ENCODE peak calls at places on chromosomes 12 and 14, in eight cellular contexts. One of them, this sample, is unnamed.

GRCh38 chr12:28104893-28105864 is 85.1 kb upstream of the CCDC91 start:
- DNase-seq in GM13976: no peak
- DNase-seq in PC-3: no peak
- DNase-seq in thyroid gland: no peak
- DNase-seq in nephron progenitor cell: no peak
- DNase-seq in upper lobe of right lung: no peak
- DNase-seq in ovary: no peak
- DNase-seq in activated CD8-positive, alpha-beta T cell treated with anti-CD3 and anti-CD28 coated beads for 36 hours: no peak
- DNase-seq in this sample: no peak

GRCh38 chr12:28222081-28222700 is 31.9 kb downstream of the CCDC91 start:
- DNase-seq in GM13976: no peak
- DNase-seq in PC-3: no peak
- DNase-seq in thyroid gland: no peak
- DNase-seq in nephron progenitor cell: no peak
- DNase-seq in upper lobe of right lung: no peak
- DNase-seq in ovary: no peak
- DNase-seq in activated CD8-positive, alpha-beta T cell treated with anti-CD3 and anti-CD28 coated beads for 36 hours: peak
- DNase-seq in this sample: no peak

GRCh38 chr14:54610051-54610977 is 43.4 kb downstream of the SAMD4A start:
- DNase-seq in GM13976: no peak
- DNase-seq in PC-3: no peak
- DNase-seq in thyroid gland: no peak
- DNase-seq in nephron progenitor cell: no peak
- DNase-seq in upper lobe of right lung: no peak
- DNase-seq in ovary: no peak
- DNase-seq in activated CD8-positive, alpha-beta T cell treated with anti-CD3 and anti-CD28 coated beads for 36 hours: no peak
- DNase-seq in this sample: no peak

GRCh38 chr14:105420141-105420975 is 731 bp downstream of the MTA1 start:
- DNase-seq in GM13976: peak
- DNase-seq in PC-3: no peak
- DNase-seq in thyroid gland: no peak
- DNase-seq in nephron progenitor cell: no peak
- DNase-seq in upper lobe of right lung: peak
- DNase-seq in ovary: no peak
- DNase-seq in activated CD8-positive, alpha-beta T cell treated with anti-CD3 and anti-CD28 coated beads for 36 hours: peak
- DNase-seq in this sample: peak

GRCh38 chr12:19643635-19644034 is 204.3 kb downstream of the AEBP2 start:
- DNase-seq in GM13976: no peak
- DNase-seq in PC-3: peak
- DNase-seq in thyroid gland: peak
- DNase-seq in nephron progenitor cell: no peak
- DNase-seq in upper lobe of right lung: no peak
- DNase-seq in ovary: peak
- DNase-seq in activated CD8-positive, alpha-beta T cell treated with anti-CD3 and anti-CD28 coated beads for 36 hours: no peak
- DNase-seq in this sample: no peak

GRCh38 chr12:121167232-121167820 is 34.6 kb downstream of the P2RX7 start:
- DNase-seq in GM13976: no peak
- DNase-seq in PC-3: no peak
- DNase-seq in thyroid gland: no peak
- DNase-seq in nephron progenitor cell: no peak
- DNase-seq in upper lobe of right lung: no peak
- DNase-seq in ovary: no peak
- DNase-seq in activated CD8-positive, alpha-beta T cell treated with anti-CD3 and anti-CD28 coated beads for 36 hours: no peak
- DNase-seq in this sample: no peak

GRCh38 chr12:117807355-117807754 is 161.4 kb downstream of the KSR2 start:
- DNase-seq in GM13976: no peak
- DNase-seq in PC-3: no peak
- DNase-seq in thyroid gland: no peak
- DNase-seq in nephron progenitor cell: no peak
- DNase-seq in upper lobe of right lung: no peak
- DNase-seq in ovary: no peak
- DNase-seq in activated CD8-positive, alpha-beta T cell treated with anti-CD3 and anti-CD28 coated beads for 36 hours: no peak
- DNase-seq in this sample: no peak

GRCh38 chr14:22594156-22594716 is 3.9 kb upstream of the ABHD4 start:
- DNase-seq in GM13976: no peak
- DNase-seq in PC-3: no peak
- DNase-seq in thyroid gland: no peak
- DNase-seq in nephron progenitor cell: no peak
- DNase-seq in upper lobe of right lung: no peak
- DNase-seq in ovary: no peak
- DNase-seq in activated CD8-positive, alpha-beta T cell treated with anti-CD3 and anti-CD28 coated beads for 36 hours: no peak
- DNase-seq in this sample: no peak

GRCh38 chr12:115504241-115504941 is 773.1 kb downstream of the MED13L start:
- DNase-seq in GM13976: peak
- DNase-seq in PC-3: no peak
- DNase-seq in thyroid gland: no peak
- DNase-seq in nephron progenitor cell: no peak
- DNase-seq in upper lobe of right lung: no peak
- DNase-seq in ovary: no peak
- DNase-seq in activated CD8-positive, alpha-beta T cell treated with anti-CD3 and anti-CD28 coated beads for 36 hours: no peak
- DNase-seq in this sample: peak

GRCh38 chr12:52715416-52715815 is 12.1 kb upstream of the KRT77 start:
- DNase-seq in GM13976: no peak
- DNase-seq in PC-3: peak
- DNase-seq in thyroid gland: peak
- DNase-seq in nephron progenitor cell: peak
- DNase-seq in upper lobe of right lung: peak
- DNase-seq in ovary: no peak
- DNase-seq in activated CD8-positive, alpha-beta T cell treated with anti-CD3 and anti-CD28 coated beads for 36 hours: peak
- DNase-seq in this sample: no peak

GRCh38 chr14:105281354-105282097 is 19.3 kb downstream of the BRF1 start:
- DNase-seq in GM13976: no peak
- DNase-seq in PC-3: peak
- DNase-seq in thyroid gland: peak
- DNase-seq in nephron progenitor cell: peak
- DNase-seq in upper lobe of right lung: no peak
- DNase-seq in ovary: no peak
- DNase-seq in activated CD8-positive, alpha-beta T cell treated with anti-CD3 and anti-CD28 coated beads for 36 hours: peak
- DNase-seq in this sample: peak

GRCh38 chr12:19620222-19620621 is 180.9 kb downstream of the AEBP2 start:
- DNase-seq in GM13976: no peak
- DNase-seq in PC-3: peak
- DNase-seq in thyroid gland: no peak
- DNase-seq in nephron progenitor cell: no peak
- DNase-seq in upper lobe of right lung: no peak
- DNase-seq in ovary: no peak
- DNase-seq in activated CD8-positive, alpha-beta T cell treated with anti-CD3 and anti-CD28 coated beads for 36 hours: no peak
- DNase-seq in this sample: no peak

GRCh38 chr12:111664961-111665865 is 20.5 kb downstream of the BRAP start:
- DNase-seq in GM13976: no peak
- DNase-seq in PC-3: no peak
- DNase-seq in thyroid gland: no peak
- DNase-seq in nephron progenitor cell: no peak
- DNase-seq in upper lobe of right lung: no peak
- DNase-seq in ovary: no peak
- DNase-seq in activated CD8-positive, alpha-beta T cell treated with anti-CD3 and anti-CD28 coated beads for 36 hours: no peak
- DNase-seq in this sample: no peak

GRCh38 chr14:79101388-79101787 is 931.2 kb downstream of the NRXN3 start:
- DNase-seq in GM13976: no peak
- DNase-seq in PC-3: no peak
- DNase-seq in thyroid gland: no peak
- DNase-seq in nephron progenitor cell: no peak
- DNase-seq in upper lobe of right lung: no peak
- DNase-seq in ovary: no peak
- DNase-seq in activated CD8-positive, alpha-beta T cell treated with anti-CD3 and anti-CD28 coated beads for 36 hours: no peak
- DNase-seq in this sample: no peak

GRCh38 chr14:54570651-54571415 is 3.9 kb downstream of the SAMD4A start:
- DNase-seq in GM13976: no peak
- DNase-seq in PC-3: peak
- DNase-seq in thyroid gland: no peak
- DNase-seq in nephron progenitor cell: no peak
- DNase-seq in upper lobe of right lung: no peak
- DNase-seq in ovary: no peak
- DNase-seq in activated CD8-positive, alpha-beta T cell treated with anti-CD3 and anti-CD28 coated beads for 36 hours: no peak
- DNase-seq in this sample: no peak

GRCh38 chr12:89450922-89451321 is 73.7 kb downstream of the GALNT4 start:
- DNase-seq in GM13976: no peak
- DNase-seq in PC-3: peak
- DNase-seq in thyroid gland: no peak
- DNase-seq in nephron progenitor cell: no peak
- DNase-seq in upper lobe of right lung: no peak
- DNase-seq in ovary: no peak
- DNase-seq in activated CD8-positive, alpha-beta T cell treated with anti-CD3 and anti-CD28 coated beads for 36 hours: no peak
- DNase-seq in this sample: no peak

GRCh38 chr14:105938959-105939358 is 412.6 kb downstream of the TMEM121 start:
- DNase-seq in GM13976: no peak
- DNase-seq in PC-3: no peak
- DNase-seq in thyroid gland: no peak
- DNase-seq in nephron progenitor cell: no peak
- DNase-seq in upper lobe of right lung: no peak
- DNase-seq in ovary: no peak
- DNase-seq in activated CD8-positive, alpha-beta T cell treated with anti-CD3 and anti-CD28 coated beads for 36 hours: no peak
- DNase-seq in this sample: no peak

GRCh38 chr12:89663577-89664357 is 44.9 kb downstream of the ATP2B1 start:
- DNase-seq in GM13976: peak
- DNase-seq in PC-3: peak
- DNase-seq in thyroid gland: no peak
- DNase-seq in nephron progenitor cell: no peak
- DNase-seq in upper lobe of right lung: no peak
- DNase-seq in ovary: no peak
- DNase-seq in activated CD8-positive, alpha-beta T cell treated with anti-CD3 and anti-CD28 coated beads for 36 hours: peak
- DNase-seq in this sample: peak

GRCh38 chr14:81400852-81401251 is 728 bp upstream of the STON2 start:
- DNase-seq in GM13976: no peak
- DNase-seq in PC-3: peak
- DNase-seq in thyroid gland: peak
- DNase-seq in nephron progenitor cell: no peak
- DNase-seq in upper lobe of right lung: no peak
- DNase-seq in ovary: no peak
- DNase-seq in activated CD8-positive, alpha-beta T cell treated with anti-CD3 and anti-CD28 coated beads for 36 hours: peak
- DNase-seq in this sample: no peak

GRCh38 chr12:130161261-130162231 is 718 bp upstream of the FZD10 start:
- DNase-seq in GM13976: no peak
- DNase-seq in PC-3: no peak
- DNase-seq in thyroid gland: peak
- DNase-seq in nephron progenitor cell: peak
- DNase-seq in upper lobe of right lung: peak
- DNase-seq in ovary: peak
- DNase-seq in activated CD8-positive, alpha-beta T cell treated with anti-CD3 and anti-CD28 coated beads for 36 hours: no peak
- DNase-seq in this sample: peak

GRCh38 chr12:120590741-120591407 is 9.7 kb upstream of the POP5 start:
- DNase-seq in GM13976: no peak
- DNase-seq in PC-3: no peak
- DNase-seq in thyroid gland: no peak
- DNase-seq in nephron progenitor cell: no peak
- DNase-seq in upper lobe of right lung: peak
- DNase-seq in ovary: no peak
- DNase-seq in activated CD8-positive, alpha-beta T cell treated with anti-CD3 and anti-CD28 coated beads for 36 hours: no peak
- DNase-seq in this sample: no peak

GRCh38 chr12:7136071-7136470 is 5.9 kb downstream of the CLSTN3 start:
- DNase-seq in GM13976: no peak
- DNase-seq in PC-3: no peak
- DNase-seq in thyroid gland: no peak
- DNase-seq in nephron progenitor cell: no peak
- DNase-seq in upper lobe of right lung: no peak
- DNase-seq in ovary: no peak
- DNase-seq in activated CD8-positive, alpha-beta T cell treated with anti-CD3 and anti-CD28 coated beads for 36 hours: no peak
- DNase-seq in this sample: no peak

GRCh38 chr12:4114986-4115385 is 158.6 kb upstream of the CCND2 start:
- DNase-seq in GM13976: no peak
- DNase-seq in PC-3: no peak
- DNase-seq in thyroid gland: no peak
- DNase-seq in nephron progenitor cell: no peak
- DNase-seq in upper lobe of right lung: peak
- DNase-seq in ovary: no peak
- DNase-seq in activated CD8-positive, alpha-beta T cell treated with anti-CD3 and anti-CD28 coated beads for 36 hours: peak
- DNase-seq in this sample: no peak

GRCh38 chr14:22598896-22599244 is 770 bp downstream of the ABHD4 start:
- DNase-seq in GM13976: peak
- DNase-seq in PC-3: peak
- DNase-seq in thyroid gland: peak
- DNase-seq in nephron progenitor cell: no peak
- DNase-seq in upper lobe of right lung: no peak
- DNase-seq in ovary: no peak
- DNase-seq in activated CD8-positive, alpha-beta T cell treated with anti-CD3 and anti-CD28 coated beads for 36 hours: peak
- DNase-seq in this sample: peak

GRCh38 chr12:108129017-108129812 is at the start of gene WSCD2:
- DNase-seq in GM13976: no peak
- DNase-seq in PC-3: peak
- DNase-seq in thyroid gland: peak
- DNase-seq in nephron progenitor cell: peak
- DNase-seq in upper lobe of right lung: peak
- DNase-seq in ovary: peak
- DNase-seq in activated CD8-positive, alpha-beta T cell treated with anti-CD3 and anti-CD28 coated beads for 36 hours: peak
- DNase-seq in this sample: peak
- TF ChIP-seq CTCF in GM13976: no peak
- TF ChIP-seq CTCF in PC-3: no peak
- TF ChIP-seq CTCF in thyroid gland: peak
- TF ChIP-seq CTCF in nephron progenitor cell: peak
- TF ChIP-seq CTCF in upper lobe of right lung: peak
- TF ChIP-seq CTCF in ovary: no peak
- TF ChIP-seq CTCF in activated CD8-positive, alpha-beta T cell treated with anti-CD3 and anti-CD28 coated beads for 36 hours: no peak
- TF ChIP-seq CTCF in this sample: no peak

GRCh38 chr14:95348395-95349080 is 28.8 kb upstream of the CLMN start:
- DNase-seq in GM13976: no peak
- DNase-seq in PC-3: no peak
- DNase-seq in thyroid gland: no peak
- DNase-seq in nephron progenitor cell: no peak
- DNase-seq in upper lobe of right lung: no peak
- DNase-seq in ovary: no peak
- DNase-seq in activated CD8-positive, alpha-beta T cell treated with anti-CD3 and anti-CD28 coated beads for 36 hours: no peak
- DNase-seq in this sample: no peak
- TF ChIP-seq CTCF in GM13976: no peak
- TF ChIP-seq CTCF in PC-3: no peak
- TF ChIP-seq CTCF in thyroid gland: no peak
- TF ChIP-seq CTCF in nephron progenitor cell: no peak
- TF ChIP-seq CTCF in upper lobe of right lung: no peak
- TF ChIP-seq CTCF in ovary: no peak
- TF ChIP-seq CTCF in activated CD8-positive, alpha-beta T cell treated with anti-CD3 and anti-CD28 coated beads for 36 hours: no peak
- TF ChIP-seq CTCF in this sample: peak

GRCh38 chr12:79690606-79691298 is at the start of gene PAWR:
- DNase-seq in GM13976: peak
- DNase-seq in PC-3: peak
- DNase-seq in thyroid gland: peak
- DNase-seq in nephron progenitor cell: peak
- DNase-seq in upper lobe of right lung: peak
- DNase-seq in ovary: peak
- DNase-seq in activated CD8-positive, alpha-beta T cell treated with anti-CD3 and anti-CD28 coated beads for 36 hours: peak
- DNase-seq in this sample: peak
- TF ChIP-seq CTCF in GM13976: peak
- TF ChIP-seq CTCF in PC-3: no peak
- TF ChIP-seq CTCF in thyroid gland: peak
- TF ChIP-seq CTCF in nephron progenitor cell: no peak
- TF ChIP-seq CTCF in upper lobe of right lung: peak
- TF ChIP-seq CTCF in ovary: peak
- TF ChIP-seq CTCF in activated CD8-positive, alpha-beta T cell treated with anti-CD3 and anti-CD28 coated beads for 36 hours: no peak
- TF ChIP-seq CTCF in this sample: peak

DNA sequence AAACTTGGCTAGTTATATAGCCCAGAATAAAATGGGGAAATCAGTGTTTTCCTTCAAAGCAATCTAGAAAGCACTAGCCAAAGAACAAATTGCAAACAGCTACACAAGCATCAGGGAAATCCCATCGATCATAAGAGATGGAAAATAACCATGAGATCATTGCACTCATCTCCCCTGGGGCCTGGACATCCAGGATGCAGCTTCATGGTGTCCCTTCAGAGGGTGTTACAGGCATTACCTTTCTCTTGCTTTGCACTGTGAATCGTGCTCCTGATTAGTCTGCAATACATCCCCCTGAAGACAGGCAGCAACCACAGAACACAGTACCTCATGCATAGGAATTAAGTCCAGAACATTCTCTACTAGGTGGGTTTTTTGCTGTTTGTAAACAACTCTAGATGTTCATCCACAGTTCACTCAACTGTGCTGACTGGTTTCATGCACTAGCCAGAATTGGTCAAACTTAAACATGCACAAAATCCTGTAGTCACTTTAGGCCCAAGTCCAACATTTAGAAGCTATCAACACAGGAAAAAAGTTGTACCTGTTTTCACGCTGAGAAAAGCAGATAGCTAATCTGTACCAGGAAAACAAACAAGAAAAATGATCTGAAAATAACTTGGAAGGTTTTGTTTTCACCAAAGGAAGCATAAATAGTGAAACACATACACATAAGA is 120.1 kb downstream of the ZFP36L1 start:
- DNase-seq in GM13976: no peak
- DNase-seq in PC-3: no peak
- DNase-seq in thyroid gland: no peak
- DNase-seq in nephron progenitor cell: no peak
- DNase-seq in upper lobe of right lung: no peak
- DNase-seq in ovary: no peak
- DNase-seq in activated CD8-positive, alpha-beta T cell treated with anti-CD3 and anti-CD28 coated beads for 36 hours: no peak
- DNase-seq in this sample: no peak
- TF ChIP-seq CTCF in GM13976: no peak
- TF ChIP-seq CTCF in PC-3: no peak
- TF ChIP-seq CTCF in thyroid gland: no peak
- TF ChIP-seq CTCF in nephron progenitor cell: no peak
- TF ChIP-seq CTCF in upper lobe of right lung: no peak
- TF ChIP-seq CTCF in ovary: no peak
- TF ChIP-seq CTCF in activated CD8-positive, alpha-beta T cell treated with anti-CD3 and anti-CD28 coated beads for 36 hours: no peak
- TF ChIP-seq CTCF in this sample: no peak